ENCODE peak calls at places on chromosomes 7 and 10, in seven cellular contexts. K is OCI-LY7, W is uterus, L is fibroblast of mammary gland, S is neural progenitor cell, O is A549, N is esophagus squamous epithelium. T is an unnamed sample.

GRCh38 chr10:11673346-11674330 is 62.2 kb upstream of the USP6NL start:
- DNase-seq in W (peak; percentile 32), O (no peak), K (peak; percentile 78), S (no peak), L (peak; percentile 37), N (no peak), T (no peak)

GRCh38 chr10:48525956-48526355 is 78.9 kb downstream of the ARHGAP22 start:
- DNase-seq in O (no peak), S (peak; percentile 67), K (no peak), N (no peak), W (no peak), L (no peak), T (no peak)

GRCh38 chr10:42988517-42989395 is 88.1 kb upstream of the RET start:
- DNase-seq in N (no peak), S (no peak), K (no peak), L (no peak), W (peak; percentile 10), O (no peak), T (no peak)

GRCh38 chr10:122298598-122299301 is 27.7 kb downstream of the BTBD16 start:
- DNase-seq in O (peak; percentile 80), S (peak; percentile 78), N (no peak), K (peak; percentile 84), W (peak; percentile 81), L (peak; percentile 77), T (peak; percentile 53)

GRCh38 chr7:148983220-148984146 is 44.8 kb downstream of the PDIA4 start:
- DNase-seq in S (peak; percentile 96), N (no peak), O (peak; percentile 89), L (peak; percentile 85), W (peak; percentile 54), K (peak; percentile 88), T (peak; percentile 36)

GRCh38 chr7:134594877-134595276 is 46.0 kb downstream of the AKR1B15 start:
- DNase-seq in S (no peak), W (no peak), L (no peak), K (no peak), N (no peak), O (no peak), T (no peak)

GRCh38 chr7:1253591-1254207 is 21.0 kb downstream of the UNCX start:
- DNase-seq in L (no peak), O (no peak), K (peak; percentile 12), S (no peak), W (no peak), N (no peak), T (no peak)

GRCh38 chr7:27118580-27118979 is 12.0 kb downstream of the HOXA4 start:
- DNase-seq in O (no peak), K (no peak), L (no peak), S (no peak), W (no peak), N (no peak), T (no peak)

GRCh38 chr10:84310470-84310869 is 17.9 kb upstream of the CCSER2 start:
- DNase-seq in N (no peak), W (no peak), S (no peak), O (peak; percentile 33), K (no peak), L (peak; percentile 25), T (no peak)

GRCh38 chr7:50315739-50316671 is 11.5 kb downstream of the IKZF1 start:
- DNase-seq in N (no peak), S (no peak), L (no peak), K (peak; percentile 57), W (no peak), O (no peak), T (no peak)

GRCh38 chr10:1546431-1547110 is 190.8 kb downstream of the ADARB2 start:
- DNase-seq in S (no peak), W (no peak), O (no peak), K (no peak), N (no peak), L (no peak), T (no peak)

GRCh38 chr10:47330804-47331203 is 8.6 kb downstream of the GDF2 start:
- DNase-seq in W (no peak), L (no peak), S (no peak), O (no peak), N (no peak), K (no peak), T (no peak)

GRCh38 chr7:26332698-26333097 is 41.0 kb downstream of the SNX10 start:
- DNase-seq in W (no peak), O (no peak), L (no peak), N (no peak), S (no peak), K (no peak), T (no peak)

GRCh38 chr10:124282326-124282725 is 136.4 kb downstream of the OAT start:
- DNase-seq in N (no peak), K (no peak), W (no peak), L (no peak), O (no peak), S (no peak), T (no peak)

GRCh38 chr10:132709471-132709951 is 76.4 kb downstream of the NKX6-2 start:
- DNase-seq in S (no peak), W (no peak), N (no peak), L (no peak), K (no peak), O (no peak), T (no peak)

GRCh38 chr7:92843034-92843760 is 6.8 kb upstream of the CDK6 start:
- DNase-seq in L (no peak), N (no peak), K (no peak), O (no peak), S (no peak), W (no peak), T (no peak)

GRCh38 chr7:101128040-101128834 is 1.3 kb downstream of the SERPINE1 start:
- DNase-seq in K (no peak), W (no peak), L (no peak), O (no peak), S (no peak), N (no peak), T (no peak)

GRCh38 chr7:48053823-48054222 is 18.5 kb downstream of the C7orf57 start:
- DNase-seq in N (no peak), W (no peak), S (no peak), K (no peak), L (no peak), O (no peak), T (no peak)

GRCh38 chr7:112782498-112782897 is 7.7 kb downstream of the TMEM168 start:
- DNase-seq in S (no peak), N (no peak), K (no peak), O (no peak), W (no peak), L (no peak), T (no peak)

GRCh38 chr7:73442903-73443542 is 9.4 kb downstream of the FZD9 start:
- DNase-seq in K (no peak), W (no peak), N (no peak), O (no peak), L (no peak), S (no peak), T (no peak)

GRCh38 chr7:16926283-16926682 is 44.5 kb upstream of the AGR3 start:
- DNase-seq in S (peak; percentile 34), O (peak; percentile 62), N (no peak), K (peak; percentile 2), L (peak; percentile 69), W (no peak), T (no peak)

GRCh38 chr7:140017543-140017942 is 45.2 kb downstream of the PARP12 start:
- DNase-seq in L (no peak), S (no peak), O (no peak), N (no peak), K (no peak), W (no peak), T (no peak)

GRCh38 chr10:118278649-118279048 is 63.5 kb downstream of the FAM204A start:
- DNase-seq in S (no peak), O (no peak), W (no peak), K (no peak), L (no peak), N (no peak), T (no peak)

GRCh38 chr7:142384508-142384922 is 126.7 kb upstream of the PRSS58 start:
- DNase-seq in S (no peak), O (no peak), K (no peak), W (no peak), L (peak; percentile 86), N (no peak), T (no peak)

GRCh38 chr10:99598781-99599481 is 21.3 kb downstream of the SLC25A28 start:
- DNase-seq in N (no peak), S (no peak), W (no peak), L (peak; percentile 24), K (no peak), O (no peak), T (no peak)

DNA sequence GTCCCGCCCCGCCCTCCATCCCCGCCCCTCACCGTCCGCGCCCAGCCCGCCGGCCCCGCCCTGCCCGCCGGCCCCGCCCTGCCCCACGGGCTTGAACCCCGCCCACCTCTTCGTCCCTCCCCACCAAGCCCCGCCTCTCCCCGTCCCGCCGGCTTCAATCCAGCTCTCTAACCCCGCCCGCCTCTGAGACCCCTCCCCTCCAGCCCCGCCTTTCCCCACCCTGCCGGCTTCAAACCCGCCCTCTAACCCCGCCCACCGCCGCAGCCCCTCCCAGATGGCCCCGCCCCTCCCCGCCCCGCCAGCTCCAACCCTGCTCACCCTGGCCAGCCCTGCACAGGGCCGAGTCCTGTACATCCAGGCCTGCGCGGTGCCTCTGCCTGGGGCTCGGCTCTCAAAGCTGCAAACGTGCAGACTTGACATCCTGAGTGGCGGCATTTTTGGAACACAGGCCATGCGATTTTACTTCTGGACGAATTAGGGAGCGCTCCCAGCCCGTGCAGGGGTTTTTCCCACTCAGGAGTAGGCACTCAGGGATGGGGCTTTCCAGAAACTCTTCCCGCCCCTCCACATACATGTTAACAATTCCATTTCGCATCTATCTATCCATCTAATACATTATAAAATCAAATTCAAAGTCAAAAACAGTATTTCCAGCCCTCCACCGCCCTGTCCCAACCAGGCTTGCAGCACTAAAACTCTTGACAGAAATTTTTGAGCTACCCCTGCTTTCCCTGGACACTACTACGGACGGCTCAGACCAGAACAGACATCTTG is 475 bp upstream of the NMT2 start:
- DNase-seq in O (peak; percentile 95), S (peak; percentile 97), W (peak; percentile 94), L (peak; percentile 92), N (peak; percentile 79), K (peak; percentile 93), T (peak; percentile 98)
- H3K4me3 ChIP-seq in O (peak overlapping the region; percentile 22), S (no peak overlapping the region), W (no peak overlapping the region), L (no peak overlapping the region), N (no peak overlapping the region), K (peak overlapping the region; percentile 51), T (no peak overlapping the region)

GRCh38 chr10:32337343-32337742 is 9.6 kb downstream of the EPC1 start:
- DNase-seq in S (no peak), K (no peak), W (no peak), O (no peak), L (no peak), N (no peak), T (no peak)
- TF ChIP-seq CTCF in S (no peak), K (no peak), W (no peak), O (no peak), L (no peak), N (no peak), T (no peak)

DNA sequence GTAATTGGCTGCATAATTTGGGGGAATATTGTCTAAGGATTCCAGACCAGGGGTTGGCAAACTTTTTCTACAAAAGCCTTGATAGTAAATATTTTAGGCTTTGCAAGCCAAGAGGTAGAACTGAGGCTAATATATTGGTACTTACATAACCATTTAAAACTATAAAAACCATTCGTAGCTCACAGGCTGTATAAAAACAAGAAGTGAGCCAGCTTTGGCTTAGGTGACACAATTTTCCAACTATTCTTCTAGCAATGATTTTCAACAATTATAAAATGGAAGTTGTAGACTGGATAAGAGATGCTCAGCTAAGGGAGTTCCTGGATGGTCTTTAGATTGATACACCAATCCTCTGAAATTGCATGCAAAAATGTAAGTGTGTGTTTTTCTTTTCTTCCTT is 1.4 kb downstream of the GPR141 start:
- DNase-seq in O (no peak), S (no peak), K (no peak), L (no peak), W (no peak), N (no peak), T (no peak)
- H3K4me3 ChIP-seq in O (no peak overlapping the region), S (no peak overlapping the region), K (no peak overlapping the region), L (no peak overlapping the region), W (no peak overlapping the region), N (no peak overlapping the region), T (no peak overlapping the region)

GRCh38 chr7:144738708-144739314 is 97.0 kb downstream of the TPK1 start:
- DNase-seq in N (no peak), W (no peak), S (peak; percentile 38), O (peak; percentile 32), L (peak; percentile 46), K (peak; percentile 60), T (peak; percentile 6)
- TF ChIP-seq CTCF in N (peak; percentile 22), W (peak; percentile 14), S (peak; percentile 68), O (peak; percentile 57), L (peak; percentile 78), K (peak; percentile 94), T (peak; percentile 61)

T was measured in prostate gland.